ENCODE peak calls at places on chromosomes 16 and 17, in nine cellular contexts. One of them, this sample, is unnamed. For H3K36me3, the result is how much of the 10 kb centered on the place peaks cover.

GRCh38 chr16:31114468-31114867 is 3.0 kb upstream of the KAT8 start:
- DNase-seq in brain microvascular endothelial cell: no peak
- DNase-seq in left ventricle myocardium inferior: no peak
- DNase-seq in naive thymus-derived CD4-positive, alpha-beta T cell: no peak
- DNase-seq in transverse colon: no peak
- DNase-seq in HAP-1: no peak
- DNase-seq in mesenchymal stem cell: no peak
- DNase-seq in GM23248: no peak
- DNase-seq in heart right ventricle: no peak
- DNase-seq in this sample: no peak

GRCh38 chr17:70563301-70563820 is 394.0 kb downstream of the KCNJ2 start:
- DNase-seq in brain microvascular endothelial cell: no peak
- DNase-seq in left ventricle myocardium inferior: peak
- DNase-seq in naive thymus-derived CD4-positive, alpha-beta T cell: no peak
- DNase-seq in transverse colon: peak
- DNase-seq in HAP-1: no peak
- DNase-seq in mesenchymal stem cell: peak
- DNase-seq in GM23248: no peak
- DNase-seq in heart right ventricle: no peak
- DNase-seq in this sample: no peak

GRCh38 chr16:11738742-11739544 is 3.7 kb downstream of the TXNDC11 start:
- DNase-seq in brain microvascular endothelial cell: no peak
- DNase-seq in left ventricle myocardium inferior: no peak
- DNase-seq in naive thymus-derived CD4-positive, alpha-beta T cell: no peak
- DNase-seq in transverse colon: peak
- DNase-seq in HAP-1: no peak
- DNase-seq in mesenchymal stem cell: no peak
- DNase-seq in GM23248: no peak
- DNase-seq in heart right ventricle: no peak
- DNase-seq in this sample: no peak

GRCh38 chr17:66900126-66901010 is 64.1 kb upstream of the CACNG4 start:
- DNase-seq in brain microvascular endothelial cell: no peak
- DNase-seq in left ventricle myocardium inferior: no peak
- DNase-seq in naive thymus-derived CD4-positive, alpha-beta T cell: no peak
- DNase-seq in transverse colon: no peak
- DNase-seq in HAP-1: no peak
- DNase-seq in mesenchymal stem cell: no peak
- DNase-seq in GM23248: peak
- DNase-seq in heart right ventricle: no peak
- DNase-seq in this sample: peak

GRCh38 chr17:65455154-65455971 is 106.1 kb downstream of the AXIN2 start:
- DNase-seq in brain microvascular endothelial cell: no peak
- DNase-seq in left ventricle myocardium inferior: no peak
- DNase-seq in naive thymus-derived CD4-positive, alpha-beta T cell: no peak
- DNase-seq in transverse colon: no peak
- DNase-seq in HAP-1: no peak
- DNase-seq in mesenchymal stem cell: no peak
- DNase-seq in GM23248: no peak
- DNase-seq in heart right ventricle: no peak
- DNase-seq in this sample: no peak

GRCh38 chr17:55157165-55157564 is 107.6 kb upstream of the HLF start:
- DNase-seq in brain microvascular endothelial cell: no peak
- DNase-seq in left ventricle myocardium inferior: no peak
- DNase-seq in naive thymus-derived CD4-positive, alpha-beta T cell: no peak
- DNase-seq in transverse colon: no peak
- DNase-seq in HAP-1: peak
- DNase-seq in mesenchymal stem cell: peak
- DNase-seq in GM23248: peak
- DNase-seq in heart right ventricle: no peak
- DNase-seq in this sample: peak

GRCh38 chr17:58806046-58806445 is 50.4 kb downstream of the PPM1E start:
- DNase-seq in brain microvascular endothelial cell: no peak
- DNase-seq in left ventricle myocardium inferior: no peak
- DNase-seq in naive thymus-derived CD4-positive, alpha-beta T cell: no peak
- DNase-seq in transverse colon: no peak
- DNase-seq in HAP-1: no peak
- DNase-seq in mesenchymal stem cell: no peak
- DNase-seq in GM23248: no peak
- DNase-seq in heart right ventricle: no peak
- DNase-seq in this sample: no peak

GRCh38 chr17:80376531-80376930 is 38.4 kb upstream of the ENDOV start:
- DNase-seq in brain microvascular endothelial cell: no peak
- DNase-seq in left ventricle myocardium inferior: no peak
- DNase-seq in naive thymus-derived CD4-positive, alpha-beta T cell: no peak
- DNase-seq in transverse colon: no peak
- DNase-seq in HAP-1: no peak
- DNase-seq in mesenchymal stem cell: no peak
- DNase-seq in GM23248: no peak
- DNase-seq in heart right ventricle: no peak
- DNase-seq in this sample: no peak

GRCh38 chr17:36746654-36747053 is 145.3 kb downstream of the MRM1 start:
- DNase-seq in brain microvascular endothelial cell: no peak
- DNase-seq in left ventricle myocardium inferior: no peak
- DNase-seq in naive thymus-derived CD4-positive, alpha-beta T cell: no peak
- DNase-seq in transverse colon: no peak
- DNase-seq in HAP-1: no peak
- DNase-seq in mesenchymal stem cell: no peak
- DNase-seq in GM23248: no peak
- DNase-seq in heart right ventricle: no peak
- DNase-seq in this sample: no peak

GRCh38 chr16:49856741-49857330 is 924 bp upstream of the ZNF423 start:
- DNase-seq in brain microvascular endothelial cell: peak
- DNase-seq in left ventricle myocardium inferior: peak
- DNase-seq in naive thymus-derived CD4-positive, alpha-beta T cell: no peak
- DNase-seq in transverse colon: peak
- DNase-seq in HAP-1: peak
- DNase-seq in mesenchymal stem cell: peak
- DNase-seq in GM23248: peak
- DNase-seq in heart right ventricle: peak
- DNase-seq in this sample: peak

GRCh38 chr16:11016993-11017392 is 72.6 kb downstream of the CLEC16A start:
- DNase-seq in brain microvascular endothelial cell: peak
- DNase-seq in left ventricle myocardium inferior: peak
- DNase-seq in naive thymus-derived CD4-positive, alpha-beta T cell: no peak
- DNase-seq in transverse colon: peak
- DNase-seq in HAP-1: no peak
- DNase-seq in mesenchymal stem cell: peak
- DNase-seq in GM23248: peak
- DNase-seq in heart right ventricle: peak
- DNase-seq in this sample: peak

GRCh38 chr16:27761816-27762215 is 211.9 kb downstream of the KATNIP start:
- DNase-seq in brain microvascular endothelial cell: no peak
- DNase-seq in left ventricle myocardium inferior: no peak
- DNase-seq in naive thymus-derived CD4-positive, alpha-beta T cell: no peak
- DNase-seq in transverse colon: no peak
- DNase-seq in HAP-1: no peak
- DNase-seq in mesenchymal stem cell: no peak
- DNase-seq in GM23248: no peak
- DNase-seq in heart right ventricle: no peak
- DNase-seq in this sample: no peak

GRCh38 chr17:8056232-8056975 is 17.5 kb downstream of the ALOX15B start:
- DNase-seq in brain microvascular endothelial cell: peak
- DNase-seq in left ventricle myocardium inferior: no peak
- DNase-seq in naive thymus-derived CD4-positive, alpha-beta T cell: no peak
- DNase-seq in transverse colon: peak
- DNase-seq in HAP-1: no peak
- DNase-seq in mesenchymal stem cell: peak
- DNase-seq in GM23248: peak
- DNase-seq in heart right ventricle: no peak
- DNase-seq in this sample: peak

GRCh38 chr16:24943471-24943870 is 71.7 kb downstream of the ARHGAP17 start:
- DNase-seq in brain microvascular endothelial cell: no peak
- DNase-seq in left ventricle myocardium inferior: no peak
- DNase-seq in naive thymus-derived CD4-positive, alpha-beta T cell: no peak
- DNase-seq in transverse colon: no peak
- DNase-seq in HAP-1: no peak
- DNase-seq in mesenchymal stem cell: no peak
- DNase-seq in GM23248: no peak
- DNase-seq in heart right ventricle: no peak
- DNase-seq in this sample: no peak

GRCh38 chr16:24936151-24936550 is 79.0 kb downstream of the ARHGAP17 start:
- DNase-seq in brain microvascular endothelial cell: peak
- DNase-seq in left ventricle myocardium inferior: no peak
- DNase-seq in naive thymus-derived CD4-positive, alpha-beta T cell: no peak
- DNase-seq in transverse colon: no peak
- DNase-seq in HAP-1: no peak
- DNase-seq in mesenchymal stem cell: no peak
- DNase-seq in GM23248: no peak
- DNase-seq in heart right ventricle: no peak
- DNase-seq in this sample: no peak

GRCh38 chr16:24935336-24935735 is 79.8 kb downstream of the ARHGAP17 start:
- DNase-seq in brain microvascular endothelial cell: no peak
- DNase-seq in left ventricle myocardium inferior: no peak
- DNase-seq in naive thymus-derived CD4-positive, alpha-beta T cell: no peak
- DNase-seq in transverse colon: no peak
- DNase-seq in HAP-1: no peak
- DNase-seq in mesenchymal stem cell: no peak
- DNase-seq in GM23248: no peak
- DNase-seq in heart right ventricle: no peak
- DNase-seq in this sample: no peak

GRCh38 chr16:24939738-24940137 is 75.4 kb downstream of the ARHGAP17 start:
- DNase-seq in brain microvascular endothelial cell: no peak
- DNase-seq in left ventricle myocardium inferior: no peak
- DNase-seq in naive thymus-derived CD4-positive, alpha-beta T cell: no peak
- DNase-seq in transverse colon: no peak
- DNase-seq in HAP-1: no peak
- DNase-seq in mesenchymal stem cell: peak
- DNase-seq in GM23248: no peak
- DNase-seq in heart right ventricle: no peak
- DNase-seq in this sample: no peak

DNA sequence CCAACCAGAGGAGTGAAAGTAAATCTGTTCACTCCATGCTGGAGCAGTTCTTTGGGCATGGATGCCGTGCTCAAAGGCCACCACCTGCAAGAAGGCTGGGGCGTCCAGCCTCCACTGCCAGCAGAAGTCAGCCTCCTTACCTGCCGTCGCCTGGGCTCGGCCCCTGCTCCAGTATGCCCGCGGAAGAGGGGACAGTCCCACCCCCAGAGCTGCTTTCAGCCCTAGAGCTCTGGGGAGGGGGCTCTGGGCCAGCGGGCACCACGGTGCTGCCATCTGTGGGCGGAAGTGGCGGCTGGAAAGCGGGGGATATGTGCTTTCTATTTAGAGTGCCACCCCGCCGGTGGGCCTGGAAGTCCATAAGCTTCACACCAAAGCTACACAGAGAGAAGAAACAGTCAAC is 75.9 kb downstream of the ARHGAP17 start:
- DNase-seq in brain microvascular endothelial cell: no peak
- DNase-seq in left ventricle myocardium inferior: no peak
- DNase-seq in naive thymus-derived CD4-positive, alpha-beta T cell: no peak
- DNase-seq in transverse colon: no peak
- DNase-seq in HAP-1: no peak
- DNase-seq in mesenchymal stem cell: no peak
- DNase-seq in GM23248: no peak
- DNase-seq in heart right ventricle: no peak
- DNase-seq in this sample: no peak
- H3K36me3 ChIP-seq in brain microvascular endothelial cell: half or more
- H3K36me3 ChIP-seq in left ventricle myocardium inferior: half or more
- H3K36me3 ChIP-seq in naive thymus-derived CD4-positive, alpha-beta T cell: under half
- H3K36me3 ChIP-seq in transverse colon: half or more
- H3K36me3 ChIP-seq in HAP-1: under half
- H3K36me3 ChIP-seq in mesenchymal stem cell: half or more
- H3K36me3 ChIP-seq in GM23248: under half
- H3K36me3 ChIP-seq in heart right ventricle: half or more
- H3K36me3 ChIP-seq in this sample: under half

GRCh38 chr16:23608194-23608593 is 12.1 kb upstream of the NDUFAB1 start:
- DNase-seq in brain microvascular endothelial cell: peak
- DNase-seq in left ventricle myocardium inferior: no peak
- DNase-seq in naive thymus-derived CD4-positive, alpha-beta T cell: no peak
- DNase-seq in transverse colon: no peak
- DNase-seq in HAP-1: no peak
- DNase-seq in mesenchymal stem cell: peak
- DNase-seq in GM23248: peak
- DNase-seq in heart right ventricle: no peak
- DNase-seq in this sample: peak
- H3K36me3 ChIP-seq in brain microvascular endothelial cell: under half
- H3K36me3 ChIP-seq in left ventricle myocardium inferior: half or more
- H3K36me3 ChIP-seq in naive thymus-derived CD4-positive, alpha-beta T cell: under half
- H3K36me3 ChIP-seq in transverse colon: under half
- H3K36me3 ChIP-seq in HAP-1: under half
- H3K36me3 ChIP-seq in mesenchymal stem cell: half or more
- H3K36me3 ChIP-seq in GM23248: under half
- H3K36me3 ChIP-seq in heart right ventricle: half or more
- H3K36me3 ChIP-seq in this sample: under half

DNA sequence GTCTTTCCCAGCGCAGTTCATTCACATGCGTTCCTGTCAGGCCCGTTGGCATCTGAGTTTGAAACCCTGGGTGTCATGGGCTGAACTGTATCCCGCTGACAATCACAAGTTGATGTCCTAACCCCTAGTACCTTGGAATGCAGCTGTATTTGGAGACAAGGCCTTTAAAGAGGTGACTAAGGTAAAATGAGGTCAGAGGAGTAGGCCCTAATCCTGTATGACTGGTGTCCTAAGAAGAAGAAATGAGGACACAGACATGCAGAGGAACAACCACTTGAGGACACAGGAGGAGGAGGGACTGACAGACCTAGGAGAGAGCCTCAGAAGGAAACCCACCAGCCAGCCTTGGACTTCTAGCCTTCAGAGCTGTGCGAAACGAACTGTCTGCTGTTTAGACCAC is 33.1 kb downstream of the TRPV2 start:
- DNase-seq in brain microvascular endothelial cell: no peak
- DNase-seq in left ventricle myocardium inferior: no peak
- DNase-seq in naive thymus-derived CD4-positive, alpha-beta T cell: no peak
- DNase-seq in transverse colon: no peak
- DNase-seq in HAP-1: no peak
- DNase-seq in mesenchymal stem cell: no peak
- DNase-seq in GM23248: peak
- DNase-seq in heart right ventricle: no peak
- DNase-seq in this sample: no peak
- H3K36me3 ChIP-seq in brain microvascular endothelial cell: under half
- H3K36me3 ChIP-seq in left ventricle myocardium inferior: under half
- H3K36me3 ChIP-seq in naive thymus-derived CD4-positive, alpha-beta T cell: under half
- H3K36me3 ChIP-seq in transverse colon: under half
- H3K36me3 ChIP-seq in HAP-1: half or more
- H3K36me3 ChIP-seq in mesenchymal stem cell: under half
- H3K36me3 ChIP-seq in GM23248: under half
- H3K36me3 ChIP-seq in heart right ventricle: under half
- H3K36me3 ChIP-seq in this sample: under half

DNA sequence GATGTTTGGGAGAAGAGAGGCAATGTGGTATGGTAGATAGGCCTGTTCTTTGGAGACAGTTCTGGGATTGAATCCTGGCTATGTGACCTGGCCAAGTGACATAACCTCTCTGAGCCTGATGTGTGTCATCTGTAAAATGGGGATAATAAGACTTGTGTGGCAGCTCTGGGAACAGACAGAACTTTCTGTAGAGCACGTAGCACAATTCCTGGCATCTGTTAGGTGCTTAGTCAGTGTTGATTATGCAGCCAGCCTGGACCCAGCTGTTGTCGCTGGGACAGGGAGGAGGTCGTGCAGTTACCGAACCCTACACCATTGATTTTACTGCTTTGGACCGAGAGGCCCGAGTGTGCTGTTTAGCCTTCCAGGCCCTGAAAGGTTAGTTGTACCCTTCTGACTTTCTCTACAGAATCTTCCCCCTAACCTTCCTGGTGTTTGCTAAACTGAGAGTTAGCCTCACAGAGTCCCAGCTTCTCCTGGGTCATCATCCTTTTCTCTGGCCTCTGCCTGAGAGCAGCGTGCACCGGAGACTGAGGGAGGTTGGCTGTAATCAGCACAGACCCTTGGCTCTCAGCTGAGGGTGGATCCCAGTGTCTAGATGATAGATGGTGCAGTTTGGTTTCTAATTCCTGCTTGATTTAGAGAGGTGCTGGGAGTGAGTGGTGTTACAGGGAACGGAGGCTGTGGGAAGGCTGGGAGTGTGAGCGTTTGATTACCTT is 31.9 kb downstream of the MSI2 start:
- DNase-seq in brain microvascular endothelial cell: no peak
- DNase-seq in left ventricle myocardium inferior: peak
- DNase-seq in naive thymus-derived CD4-positive, alpha-beta T cell: no peak
- DNase-seq in transverse colon: no peak
- DNase-seq in HAP-1: no peak
- DNase-seq in mesenchymal stem cell: peak
- DNase-seq in GM23248: peak
- DNase-seq in heart right ventricle: no peak
- DNase-seq in this sample: no peak
- H3K36me3 ChIP-seq in brain microvascular endothelial cell: under half
- H3K36me3 ChIP-seq in left ventricle myocardium inferior: under half
- H3K36me3 ChIP-seq in naive thymus-derived CD4-positive, alpha-beta T cell: under half
- H3K36me3 ChIP-seq in transverse colon: under half
- H3K36me3 ChIP-seq in HAP-1: under half
- H3K36me3 ChIP-seq in mesenchymal stem cell: under half
- H3K36me3 ChIP-seq in GM23248: under half
- H3K36me3 ChIP-seq in heart right ventricle: under half
- H3K36me3 ChIP-seq in this sample: under half